ENCODE peak calls at places on chromosomes 7 and 10, in nine cellular contexts. One of them, this sample, is unnamed.

GRCh38 chr10:78516236-78516635 is 482.6 kb downstream of the RPS24 start:
- DNase-seq in nephron progenitor cell: no peak
- DNase-seq in tibial nerve: no peak
- DNase-seq in cardiac fibroblast: no peak
- DNase-seq in OCI-LY7: no peak
- DNase-seq in hepatocyte: no peak
- DNase-seq in lower lobe of right lung: no peak
- DNase-seq in endodermal cell: peak
- DNase-seq in thoracic aorta: no peak
- DNase-seq in this sample: no peak

GRCh38 chr7:151083071-151083823 is at the start of gene TMUB1:
- DNase-seq in nephron progenitor cell: peak
- DNase-seq in tibial nerve: no peak
- DNase-seq in cardiac fibroblast: peak
- DNase-seq in OCI-LY7: peak
- DNase-seq in hepatocyte: peak
- DNase-seq in lower lobe of right lung: peak
- DNase-seq in endodermal cell: peak
- DNase-seq in thoracic aorta: no peak
- DNase-seq in this sample: peak

GRCh38 chr7:116211913-116212596 is 1.7 kb downstream of the TES start:
- DNase-seq in nephron progenitor cell: no peak
- DNase-seq in tibial nerve: no peak
- DNase-seq in cardiac fibroblast: peak
- DNase-seq in OCI-LY7: no peak
- DNase-seq in hepatocyte: no peak
- DNase-seq in lower lobe of right lung: no peak
- DNase-seq in endodermal cell: no peak
- DNase-seq in thoracic aorta: no peak
- DNase-seq in this sample: no peak

GRCh38 chr10:43573250-43574034 is 974 bp downstream of the ZNF239 start:
- DNase-seq in nephron progenitor cell: no peak
- DNase-seq in tibial nerve: no peak
- DNase-seq in cardiac fibroblast: peak
- DNase-seq in OCI-LY7: no peak
- DNase-seq in hepatocyte: no peak
- DNase-seq in lower lobe of right lung: no peak
- DNase-seq in endodermal cell: peak
- DNase-seq in thoracic aorta: no peak
- DNase-seq in this sample: peak

GRCh38 chr7:135441791-135442190 is 68.1 kb downstream of the CNOT4 start:
- DNase-seq in nephron progenitor cell: no peak
- DNase-seq in tibial nerve: no peak
- DNase-seq in cardiac fibroblast: peak
- DNase-seq in OCI-LY7: no peak
- DNase-seq in hepatocyte: peak
- DNase-seq in lower lobe of right lung: no peak
- DNase-seq in endodermal cell: no peak
- DNase-seq in thoracic aorta: no peak
- DNase-seq in this sample: peak

GRCh38 chr10:12685261-12685861 is 316.2 kb downstream of the CCDC3 start:
- DNase-seq in nephron progenitor cell: no peak
- DNase-seq in tibial nerve: no peak
- DNase-seq in cardiac fibroblast: no peak
- DNase-seq in OCI-LY7: no peak
- DNase-seq in hepatocyte: no peak
- DNase-seq in lower lobe of right lung: no peak
- DNase-seq in endodermal cell: no peak
- DNase-seq in thoracic aorta: no peak
- DNase-seq in this sample: no peak

GRCh38 chr10:49426490-49427360 is 30.8 kb upstream of the DRGX start:
- DNase-seq in nephron progenitor cell: no peak
- DNase-seq in tibial nerve: no peak
- DNase-seq in cardiac fibroblast: no peak
- DNase-seq in OCI-LY7: no peak
- DNase-seq in hepatocyte: no peak
- DNase-seq in lower lobe of right lung: no peak
- DNase-seq in endodermal cell: no peak
- DNase-seq in thoracic aorta: no peak
- DNase-seq in this sample: no peak

GRCh38 chr7:12620371-12620770 is 49.9 kb downstream of the SCIN start:
- DNase-seq in nephron progenitor cell: no peak
- DNase-seq in tibial nerve: no peak
- DNase-seq in cardiac fibroblast: peak
- DNase-seq in OCI-LY7: no peak
- DNase-seq in hepatocyte: no peak
- DNase-seq in lower lobe of right lung: no peak
- DNase-seq in endodermal cell: no peak
- DNase-seq in thoracic aorta: no peak
- DNase-seq in this sample: no peak

GRCh38 chr10:130141460-130141859 is 5.3 kb downstream of the GLRX3 start:
- DNase-seq in nephron progenitor cell: no peak
- DNase-seq in tibial nerve: no peak
- DNase-seq in cardiac fibroblast: no peak
- DNase-seq in OCI-LY7: no peak
- DNase-seq in hepatocyte: no peak
- DNase-seq in lower lobe of right lung: no peak
- DNase-seq in endodermal cell: no peak
- DNase-seq in thoracic aorta: no peak
- DNase-seq in this sample: no peak

GRCh38 chr10:14820775-14821154 is 17.1 kb downstream of the CDNF start:
- DNase-seq in nephron progenitor cell: no peak
- DNase-seq in tibial nerve: no peak
- DNase-seq in cardiac fibroblast: no peak
- DNase-seq in OCI-LY7: peak
- DNase-seq in hepatocyte: no peak
- DNase-seq in lower lobe of right lung: no peak
- DNase-seq in endodermal cell: no peak
- DNase-seq in thoracic aorta: no peak
- DNase-seq in this sample: no peak

GRCh38 chr10:79258894-79259293 is 88.4 kb upstream of the PPIF start:
- DNase-seq in nephron progenitor cell: no peak
- DNase-seq in tibial nerve: no peak
- DNase-seq in cardiac fibroblast: no peak
- DNase-seq in OCI-LY7: no peak
- DNase-seq in hepatocyte: no peak
- DNase-seq in lower lobe of right lung: no peak
- DNase-seq in endodermal cell: no peak
- DNase-seq in thoracic aorta: no peak
- DNase-seq in this sample: no peak

DNA sequence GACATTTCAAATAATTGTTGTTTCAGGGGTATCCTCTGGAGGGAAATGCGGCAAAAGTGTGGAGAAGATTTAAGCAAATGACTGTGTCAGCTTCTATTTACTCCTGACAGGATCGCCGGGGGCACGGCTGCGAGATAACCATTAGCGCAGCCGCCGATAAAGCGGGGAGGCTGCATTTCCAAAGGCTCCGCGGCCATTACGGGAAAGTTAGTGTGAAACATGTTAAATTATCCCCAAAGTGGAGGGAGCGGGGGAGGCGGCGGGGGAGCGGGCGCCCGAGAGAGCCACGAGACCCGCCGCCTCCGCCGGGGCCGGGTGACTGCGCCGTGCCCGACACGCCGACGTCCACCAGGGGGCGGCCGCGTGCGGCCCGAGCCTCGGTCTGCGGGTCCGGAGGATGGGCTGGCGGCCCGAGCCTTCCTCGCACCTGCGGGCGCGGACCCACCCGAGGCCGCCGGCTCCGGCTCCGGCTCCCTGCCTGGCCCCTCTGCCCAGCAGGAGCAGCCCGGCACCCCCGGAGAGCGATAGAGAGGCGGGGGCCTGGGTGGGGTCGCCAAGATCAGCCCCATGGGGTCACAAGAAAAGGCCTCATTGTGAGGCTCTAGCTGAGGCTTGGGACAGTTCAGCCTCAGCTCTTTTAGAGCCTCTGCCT is 74.4 kb upstream of the PAX2 start:
- DNase-seq in nephron progenitor cell: peak
- DNase-seq in tibial nerve: no peak
- DNase-seq in cardiac fibroblast: no peak
- DNase-seq in OCI-LY7: peak
- DNase-seq in hepatocyte: peak
- DNase-seq in lower lobe of right lung: peak
- DNase-seq in endodermal cell: peak
- DNase-seq in thoracic aorta: no peak
- DNase-seq in this sample: peak
- TF ChIP-seq CTCF in nephron progenitor cell: peak
- TF ChIP-seq CTCF in tibial nerve: peak
- TF ChIP-seq CTCF in cardiac fibroblast: peak
- TF ChIP-seq CTCF in OCI-LY7: peak
- TF ChIP-seq CTCF in hepatocyte: peak
- TF ChIP-seq CTCF in lower lobe of right lung: peak
- TF ChIP-seq CTCF in endodermal cell: peak
- TF ChIP-seq CTCF in thoracic aorta: peak
- TF ChIP-seq CTCF in this sample: peak

DNA sequence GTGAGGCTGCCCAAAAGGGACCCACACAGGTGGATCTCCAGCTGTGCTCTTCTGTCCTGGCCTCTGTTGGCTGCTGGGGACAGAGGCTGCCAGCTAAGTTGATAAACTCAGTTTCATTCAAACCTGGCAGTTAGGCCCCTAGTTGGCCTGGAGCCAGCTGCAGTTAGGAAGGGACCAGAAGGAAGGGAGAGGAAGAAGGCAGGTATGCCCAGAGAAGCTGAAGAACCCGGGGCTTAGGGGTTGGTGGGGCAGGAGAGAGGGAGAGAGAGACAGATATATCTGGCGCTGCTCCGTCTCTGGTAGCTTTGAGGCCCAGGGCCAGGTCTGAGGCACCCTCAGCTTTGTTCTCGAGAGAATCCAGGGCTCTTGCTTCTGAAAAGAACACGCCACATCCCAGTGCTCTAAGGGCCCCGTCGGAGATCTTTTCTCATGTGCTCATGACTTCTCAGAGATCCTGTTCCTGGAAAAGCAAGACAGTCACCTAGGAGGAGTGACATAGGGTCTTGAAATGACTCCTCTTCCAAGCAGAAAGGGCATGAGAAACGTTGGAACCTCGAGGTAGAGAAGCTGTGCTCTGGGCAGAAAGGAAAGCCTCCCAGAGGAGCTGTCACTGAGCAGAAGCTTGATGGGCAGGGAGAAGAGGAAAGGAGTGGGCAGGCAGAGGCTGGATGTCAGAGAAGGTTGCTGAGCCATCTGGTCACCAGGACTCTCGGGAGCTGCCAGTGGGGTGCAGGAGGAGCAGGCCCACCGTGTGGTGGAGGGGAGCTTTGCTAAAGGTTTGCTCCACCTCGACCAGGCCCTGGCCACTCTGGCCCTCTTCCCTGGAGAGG is 153.6 kb downstream of the ARHGAP21 start:
- DNase-seq in nephron progenitor cell: no peak
- DNase-seq in tibial nerve: no peak
- DNase-seq in cardiac fibroblast: no peak
- DNase-seq in OCI-LY7: no peak
- DNase-seq in hepatocyte: no peak
- DNase-seq in lower lobe of right lung: no peak
- DNase-seq in endodermal cell: no peak
- DNase-seq in thoracic aorta: no peak
- DNase-seq in this sample: no peak
- TF ChIP-seq CTCF in nephron progenitor cell: no peak
- TF ChIP-seq CTCF in tibial nerve: no peak
- TF ChIP-seq CTCF in cardiac fibroblast: no peak
- TF ChIP-seq CTCF in OCI-LY7: no peak
- TF ChIP-seq CTCF in hepatocyte: no peak
- TF ChIP-seq CTCF in lower lobe of right lung: no peak
- TF ChIP-seq CTCF in endodermal cell: no peak
- TF ChIP-seq CTCF in thoracic aorta: no peak
- TF ChIP-seq CTCF in this sample: no peak

GRCh38 chr7:70056363-70056762 is 458.1 kb downstream of the AUTS2 start:
- DNase-seq in nephron progenitor cell: no peak
- DNase-seq in tibial nerve: no peak
- DNase-seq in cardiac fibroblast: no peak
- DNase-seq in OCI-LY7: no peak
- DNase-seq in hepatocyte: no peak
- DNase-seq in lower lobe of right lung: no peak
- DNase-seq in endodermal cell: no peak
- DNase-seq in thoracic aorta: no peak
- DNase-seq in this sample: no peak
- TF ChIP-seq CTCF in nephron progenitor cell: no peak
- TF ChIP-seq CTCF in tibial nerve: no peak
- TF ChIP-seq CTCF in cardiac fibroblast: no peak
- TF ChIP-seq CTCF in OCI-LY7: no peak
- TF ChIP-seq CTCF in hepatocyte: no peak
- TF ChIP-seq CTCF in lower lobe of right lung: no peak
- TF ChIP-seq CTCF in endodermal cell: no peak
- TF ChIP-seq CTCF in thoracic aorta: no peak
- TF ChIP-seq CTCF in this sample: no peak

DNA sequence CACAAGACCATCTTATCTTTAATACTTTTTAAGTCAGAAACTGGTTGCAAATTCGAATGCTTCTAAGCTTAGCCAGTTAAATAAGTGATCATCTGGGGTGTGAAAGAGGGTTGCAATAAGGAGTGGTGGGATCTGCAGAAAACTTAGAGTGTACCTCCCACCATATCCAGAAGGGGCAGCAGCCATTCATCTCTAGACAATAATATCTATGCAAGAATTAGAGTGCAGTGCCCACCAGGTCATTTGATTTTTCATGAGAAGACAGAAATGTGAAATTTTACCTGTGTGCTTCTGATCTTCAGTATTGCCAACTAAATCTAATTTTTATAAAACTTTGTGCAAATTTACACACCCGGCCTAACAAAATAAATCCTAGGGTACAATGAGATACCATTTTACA is 127.2 kb upstream of the SP4 start:
- DNase-seq in nephron progenitor cell: no peak
- DNase-seq in tibial nerve: no peak
- DNase-seq in cardiac fibroblast: no peak
- DNase-seq in OCI-LY7: peak
- DNase-seq in hepatocyte: no peak
- DNase-seq in lower lobe of right lung: no peak
- DNase-seq in endodermal cell: no peak
- DNase-seq in thoracic aorta: no peak
- DNase-seq in this sample: peak
- TF ChIP-seq CTCF in nephron progenitor cell: no peak
- TF ChIP-seq CTCF in tibial nerve: no peak
- TF ChIP-seq CTCF in cardiac fibroblast: no peak
- TF ChIP-seq CTCF in OCI-LY7: peak
- TF ChIP-seq CTCF in hepatocyte: peak
- TF ChIP-seq CTCF in lower lobe of right lung: no peak
- TF ChIP-seq CTCF in endodermal cell: peak
- TF ChIP-seq CTCF in thoracic aorta: no peak
- TF ChIP-seq CTCF in this sample: peak

DNA sequence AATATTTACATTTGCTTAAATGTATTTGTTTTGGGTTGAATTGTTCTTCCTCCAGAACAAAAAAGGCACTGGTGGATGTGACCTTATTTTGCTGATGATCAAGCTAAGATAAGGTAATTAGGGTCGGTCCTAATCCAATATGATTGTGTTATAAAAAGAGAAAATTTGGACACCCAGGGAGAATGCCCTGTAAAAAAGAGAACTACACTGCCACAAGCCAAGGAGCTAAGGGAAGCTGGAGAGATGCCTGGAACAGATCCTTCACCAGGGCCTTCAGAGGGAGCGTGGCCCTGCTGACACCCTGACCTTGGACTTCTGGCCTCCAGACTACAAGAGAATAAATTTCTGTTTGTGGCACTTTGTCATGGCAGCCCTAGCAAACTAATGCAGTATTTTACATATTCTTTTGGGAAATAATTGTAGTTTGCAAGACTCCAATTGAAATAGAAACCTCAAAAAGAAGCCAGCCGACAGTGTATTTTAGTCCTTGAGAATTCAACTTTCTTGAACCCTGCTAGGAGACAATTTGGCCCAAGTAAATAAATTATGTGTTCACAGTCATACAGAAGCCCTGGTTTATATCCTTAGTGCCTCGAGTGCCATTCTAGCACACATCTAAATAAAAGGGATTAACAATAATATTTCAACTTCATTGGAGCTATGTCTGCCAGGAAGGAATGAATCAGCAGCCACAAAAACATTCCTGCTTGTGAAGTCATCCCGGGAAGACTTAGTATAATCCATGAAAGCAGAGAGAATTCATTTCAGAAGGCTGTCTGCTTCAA is 164.6 kb downstream of the PKD1L1 start:
- DNase-seq in nephron progenitor cell: no peak
- DNase-seq in tibial nerve: no peak
- DNase-seq in cardiac fibroblast: peak
- DNase-seq in OCI-LY7: no peak
- DNase-seq in hepatocyte: peak
- DNase-seq in lower lobe of right lung: no peak
- DNase-seq in endodermal cell: no peak
- DNase-seq in thoracic aorta: peak
- DNase-seq in this sample: no peak
- TF ChIP-seq CTCF in nephron progenitor cell: no peak
- TF ChIP-seq CTCF in tibial nerve: no peak
- TF ChIP-seq CTCF in cardiac fibroblast: no peak
- TF ChIP-seq CTCF in OCI-LY7: no peak
- TF ChIP-seq CTCF in hepatocyte: no peak
- TF ChIP-seq CTCF in lower lobe of right lung: no peak
- TF ChIP-seq CTCF in endodermal cell: no peak
- TF ChIP-seq CTCF in thoracic aorta: no peak
- TF ChIP-seq CTCF in this sample: no peak